ENCODE peak calls at places on chromosomes 4 and X, in nine cellular contexts. G is activated CD4-positive, alpha-beta T cell treated with anti-CD3 and anti-CD28 coated beads for 1 hour; K is GM12864; I is NCI-H2171 treated with DMSO at 0.1 percent for 48 hours; D is CD8-positive, alpha-beta T cell; N is left kidney; S is SK-N-DZ; E is omental fat pad; J is lower leg skin. O is an unnamed sample.

GRCh38 chrX:850471-850916 is 219.9 kb downstream of the SHOX start:
- DNase-seq in J (no peak), N (peak), G (no peak), S (no peak), D (no peak), E (no peak), I (no peak), K (no peak), O (no peak)

GRCh38 chrX:143296521-143296920 is 220.8 kb downstream of the SPANXN3 start:
- DNase-seq in D (no peak), I (no peak), J (no peak), S (no peak), G (no peak), E (no peak), K (no peak), N (no peak), O (no peak)

GRCh38 chrX:33607042-33607595 is 395.8 kb upstream of the DMD start:
- DNase-seq in N (no peak), J (no peak), I (no peak), D (no peak), S (no peak), G (no peak), K (no peak), E (no peak), O (no peak)

GRCh38 chrX:3177851-3178250 is 136.6 kb downstream of the ARSF start:
- DNase-seq in I (no peak), D (no peak), J (no peak), E (no peak), G (no peak), K (no peak), N (no peak), S (no peak), O (no peak)

GRCh38 chr4:62070291-62070852 is 870.2 kb downstream of the ADGRL3 start:
- DNase-seq in G (no peak), D (no peak), J (no peak), S (no peak), N (no peak), E (no peak), I (no peak), K (no peak), O (no peak)

GRCh38 chrX:119758682-119759332 is 419 bp downstream of the SOWAHD start:
- DNase-seq in I (peak), G (peak), D (peak), J (no peak), N (peak), K (no peak), E (no peak), S (no peak), O (peak)

GRCh38 chr4:81531410-81531809 is 59.7 kb upstream of the RASGEF1B start:
- DNase-seq in E (no peak), S (no peak), D (no peak), I (no peak), J (no peak), G (no peak), K (no peak), N (no peak), O (no peak)

GRCh38 chr4:162959056-162959455 is 207.6 kb downstream of the NAF1 start:
- DNase-seq in E (no peak), D (no peak), S (peak), J (no peak), I (no peak), G (no peak), N (peak), K (no peak), O (no peak)

GRCh38 chr4:156481845-156482244 is 489.8 kb downstream of the PDGFC start:
- DNase-seq in E (no peak), S (no peak), K (no peak), G (no peak), I (no peak), N (no peak), J (no peak), D (no peak), O (no peak)

GRCh38 chrX:115311666-115312065 is 22.2 kb downstream of the LUZP4 start:
- DNase-seq in K (no peak), E (no peak), G (no peak), J (no peak), D (no peak), S (no peak), I (no peak), N (peak), O (no peak)

GRCh38 chrX:1483843-1484637 is 31.3 kb upstream of the ASMTL start:
- DNase-seq in K (peak), E (no peak), G (peak), S (no peak), D (no peak), J (no peak), N (no peak), I (no peak), O (no peak)

GRCh38 chr4:133152330-133152791 is 3.3 kb downstream of the PCDH10 start:
- DNase-seq in K (no peak), E (no peak), N (peak), I (no peak), G (no peak), S (no peak), D (no peak), J (no peak), O (no peak)

GRCh38 chrX:23898412-23898959 is 9.3 kb downstream of the APOO start:
- DNase-seq in I (no peak), G (no peak), E (no peak), J (no peak), K (no peak), S (no peak), N (no peak), D (no peak), O (no peak)

GRCh38 chr4:25065451-25065850 is 34.7 kb upstream of the LGI2 start:
- DNase-seq in E (no peak), S (no peak), K (no peak), I (no peak), J (no peak), G (no peak), N (peak), D (no peak), O (peak)

GRCh38 chr4:85402371-85402770 is 72.6 kb upstream of the ARHGAP24 start:
- DNase-seq in K (no peak), D (no peak), J (peak), S (no peak), G (no peak), N (no peak), I (no peak), E (no peak), O (no peak)